ENCODE peak calls at places on chromosomes 12 and 14, in six cellular contexts. B is esophagus squamous epithelium; J is pancreas; S is CD8-positive, alpha-beta memory T cell; D is heart left ventricle; W is DND-41. F is an unnamed sample.

GRCh38 chr12:49527361-49528130 is 11.3 kb upstream of the KCNH3 start:
- DNase-seq in B (no peak), J (no peak), S (no peak), D (no peak), W (no peak), F (no peak)

GRCh38 chr12:40149673-40150260 is 43.9 kb upstream of the SLC2A13 start:
- DNase-seq in B (no peak), J (no peak), S (no peak), D (no peak), W (no peak), F (no peak)

GRCh38 chr12:131399000-131399399 is 311.9 kb upstream of the SFSWAP start:
- DNase-seq in B (no peak), J (no peak), S (no peak), D (no peak), W (no peak), F (no peak)

GRCh38 chr14:102096569-102097188 is 9.8 kb upstream of the HSP90AA1 start:
- DNase-seq in B (no peak), J (peak), S (peak), D (peak), W (peak), F (no peak)

GRCh38 chr12:26271889-26272492 is 76.6 kb downstream of the SSPN start:
- DNase-seq in B (no peak), J (peak), S (no peak), D (peak), W (no peak), F (no peak)

GRCh38 chr12:112524676-112525425 is 106.1 kb downstream of the PTPN11 start:
- DNase-seq in B (no peak), J (no peak), S (no peak), D (no peak), W (no peak), F (no peak)

GRCh38 chr12:120993496-120993895 is 15.2 kb downstream of the HNF1A start:
- DNase-seq in B (no peak), J (no peak), S (no peak), D (no peak), W (no peak), F (no peak)

GRCh38 chr12:58530421-58531067 is 389.8 kb downstream of the LRIG3 start:
- DNase-seq in B (no peak), J (no peak), S (no peak), D (no peak), W (no peak), F (no peak)

GRCh38 chr12:29698756-29699155 is 85.0 kb downstream of the TMTC1 start:
- DNase-seq in B (no peak), J (no peak), S (no peak), D (no peak), W (no peak), F (no peak)

GRCh38 chr14:22112004-22112403 is 438.4 kb upstream of the OR4E1 start:
- DNase-seq in B (no peak), J (no peak), S (peak), D (no peak), W (peak), F (no peak)

GRCh38 chr12:2396448-2396871 is 343.7 kb downstream of the CACNA1C start:
- DNase-seq in B (no peak), J (no peak), S (no peak), D (peak), W (no peak), F (no peak)

GRCh38 chr14:53493310-53493709 is 340.2 kb upstream of the DDHD1 start:
- DNase-seq in B (no peak), J (no peak), S (no peak), D (no peak), W (no peak), F (no peak)

GRCh38 chr12:58249610-58250009 is 308.2 kb downstream of the ATP23 start:
- DNase-seq in B (no peak), J (no peak), S (no peak), D (no peak), W (no peak), F (no peak)

GRCh38 chr12:91951571-91951970 is 194.1 kb downstream of the BTG1 start:
- DNase-seq in B (no peak), J (no peak), S (no peak), D (no peak), W (no peak), F (no peak)

GRCh38 chr14:64649383-64649998 is 54.7 kb upstream of the PLEKHG3 start:
- DNase-seq in B (no peak), J (no peak), S (no peak), D (no peak), W (no peak), F (no peak)

GRCh38 chr14:102893452-102893851 is 29.0 kb upstream of the AMN start:
- DNase-seq in B (no peak), J (no peak), S (no peak), D (no peak), W (no peak), F (no peak)

GRCh38 chr12:58277231-58277630 is 335.9 kb downstream of the ATP23 start:
- DNase-seq in B (no peak), J (no peak), S (no peak), D (no peak), W (no peak), F (no peak)

GRCh38 chr12:126424696-126425095 is 1359.5 kb downstream of the AACS start:
- DNase-seq in B (no peak), J (no peak), S (no peak), D (no peak), W (no peak), F (no peak)

GRCh38 chr12:3436496-3437060 is 54.4 kb upstream of the PRMT8 start:
- DNase-seq in B (no peak), J (no peak), S (no peak), D (no peak), W (no peak), F (no peak)

GRCh38 chr12:107518868-107519267 is 166.7 kb upstream of the PWP1 start:
- DNase-seq in B (no peak), J (no peak), S (no peak), D (no peak), W (no peak), F (no peak)

GRCh38 chr14:35159742-35160409 is 37.5 kb downstream of the PRORP start:
- DNase-seq in B (no peak), J (no peak), S (no peak), D (no peak), W (no peak), F (no peak)

GRCh38 chr12:26425587-26426260 is 230.4 kb downstream of the SSPN start:
- DNase-seq in B (no peak), J (no peak), S (no peak), D (no peak), W (no peak), F (no peak)

GRCh38 chr12:118922405-118922804 is 58.9 kb upstream of the SRRM4 start:
- DNase-seq in B (no peak), J (no peak), S (no peak), D (no peak), W (peak), F (peak)

GRCh38 chr12:43362910-43363694 is 188.9 kb downstream of the ADAMTS20 start:
- DNase-seq in B (no peak), J (no peak), S (no peak), D (no peak), W (no peak), F (no peak)

GRCh38 chr14:91360490-91361235 is 57.0 kb downstream of the CCDC88C start:
- DNase-seq in B (no peak), J (no peak), S (no peak), D (no peak), W (no peak), F (no peak)

GRCh38 chr14:49959822-49960408 is 67.0 kb downstream of the ARF6 start:
- DNase-seq in B (no peak), J (no peak), S (no peak), D (no peak), W (no peak), F (peak)

GRCh38 chr14:50355692-50356091 is 41.0 kb downstream of the CDKL1 start:
- DNase-seq in B (no peak), J (no peak), S (no peak), D (no peak), W (no peak), F (no peak)

GRCh38 chr12:110546339-110546738 is 36.8 kb downstream of the PPTC7 start:
- DNase-seq in B (no peak), J (no peak), S (no peak), D (no peak), W (no peak), F (no peak)

GRCh38 chr12:47078733-47079364 is 572 bp upstream of the PCED1B start:
- DNase-seq in B (no peak), J (peak), S (peak), D (no peak), W (no peak), F (no peak)

GRCh38 chr12:75783093-75783877 is 248.3 kb downstream of the PHLDA1 start:
- DNase-seq in B (no peak), J (no peak), S (no peak), D (no peak), W (peak), F (no peak)

GRCh38 chr14:104291123-104292000 is 153.0 kb downstream of the KIF26A start:
- DNase-seq in B (no peak), J (no peak), S (no peak), D (peak), W (no peak), F (no peak)

GRCh38 chr14:29528889-29529288 is 398.8 kb downstream of the PRKD1 start:
- DNase-seq in B (no peak), J (no peak), S (no peak), D (no peak), W (no peak), F (no peak)

GRCh38 chr12:70756791-70757190 is 119.6 kb upstream of the PTPRB start:
- DNase-seq in B (no peak), J (no peak), S (no peak), D (no peak), W (no peak), F (no peak)

GRCh38 chr12:70758494-70758845 is 121.2 kb upstream of the PTPRB start:
- DNase-seq in B (no peak), J (no peak), S (no peak), D (no peak), W (no peak), F (no peak)

GRCh38 chr12:70757830-70758493 is 120.7 kb upstream of the PTPRB start:
- DNase-seq in B (no peak), J (no peak), S (no peak), D (no peak), W (no peak), F (no peak)

GRCh38 chr12:70756118-70756517 is 118.9 kb upstream of the PTPRB start:
- DNase-seq in B (no peak), J (no peak), S (no peak), D (no peak), W (no peak), F (no peak)

GRCh38 chr12:70754330-70754741 is 117.1 kb upstream of the PTPRB start:
- DNase-seq in B (no peak), J (no peak), S (no peak), D (no peak), W (no peak), F (no peak)
- H3K4me3 ChIP-seq in B (no peak), J (no peak), S (no peak), D (no peak), W (no peak), F (no peak)

GRCh38 chr12:79763748-79764452 is 73.1 kb upstream of the PAWR start:
- DNase-seq in B (no peak), J (no peak), S (no peak), D (no peak), W (no peak), F (no peak)
- H3K4me3 ChIP-seq in B (no peak), J (no peak), S (no peak), D (no peak), W (no peak), F (no peak)

GRCh38 chr12:116306536-116306935 is 29.0 kb upstream of the MED13L start:
- DNase-seq in B (no peak), J (no peak), S (no peak), D (no peak), W (no peak), F (no peak)
- H3K4me3 ChIP-seq in B (no peak), J (no peak), S (no peak), D (no peak), W (no peak), F (no peak)

DNA sequence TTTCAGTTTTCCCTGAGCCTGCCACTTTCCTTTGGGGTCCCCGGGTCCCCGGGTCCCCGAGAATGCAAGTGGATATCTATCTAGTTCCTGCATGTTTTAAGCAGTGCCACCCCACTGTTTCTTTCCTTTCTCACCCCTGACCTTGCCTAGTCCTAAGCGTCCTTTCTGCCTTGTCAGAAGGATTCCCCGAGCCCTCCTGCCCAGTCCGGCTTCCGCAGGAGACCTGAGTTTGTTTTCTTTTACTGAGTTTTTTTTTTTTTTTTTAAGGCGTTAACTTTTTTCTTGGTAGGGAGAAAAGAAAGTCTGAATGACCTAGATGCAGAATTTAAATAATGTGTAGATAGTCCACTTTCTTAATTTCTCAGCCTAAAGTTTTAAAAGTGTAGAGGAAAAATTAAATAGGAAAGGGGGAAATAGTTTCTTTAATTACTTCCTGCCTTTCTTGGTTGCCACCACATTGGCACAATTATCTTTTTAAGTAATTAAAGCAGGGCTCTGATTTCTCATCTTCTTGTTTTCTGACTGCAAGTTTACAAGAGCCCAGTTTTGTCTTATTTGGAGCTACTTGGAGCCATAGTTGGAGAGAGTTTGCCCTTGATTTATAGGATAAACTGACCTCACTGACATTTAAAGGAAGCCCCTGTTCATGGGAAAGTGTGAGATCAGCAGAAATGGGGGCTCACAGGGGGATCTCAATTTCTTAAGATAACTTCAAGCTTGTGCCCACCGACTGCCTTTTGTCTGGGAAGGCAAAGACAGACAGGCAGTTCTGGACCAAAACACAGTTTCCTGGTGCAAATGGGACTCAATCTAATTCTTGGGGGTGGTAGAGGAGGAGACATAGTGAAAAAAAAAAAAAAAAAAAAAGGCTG is 2.9 kb downstream of the PAX9 start:
- DNase-seq in B (no peak), J (no peak), S (no peak), D (no peak), W (no peak), F (no peak)
- H3K4me3 ChIP-seq in B (peak), J (no peak), S (no peak), D (no peak), W (no peak), F (no peak)

GRCh38 chr14:105862581-105863239 is 336.3 kb downstream of the TMEM121 start:
- DNase-seq in B (no peak), J (peak), S (peak), D (no peak), W (no peak), F (no peak)
- H3K4me3 ChIP-seq in B (no peak), J (no peak), S (no peak), D (no peak), W (no peak), F (no peak)

GRCh38 chr12:129964300-129964699 is 60.5 kb upstream of the TMEM132D start:
- DNase-seq in B (no peak), J (no peak), S (no peak), D (no peak), W (no peak), F (no peak)

GRCh38 chr12:129961856-129962255 is 58.0 kb upstream of the TMEM132D start:
- DNase-seq in B (no peak), J (no peak), S (no peak), D (no peak), W (no peak), F (no peak)

GRCh38 chr12:129961111-129961510 is 57.3 kb upstream of the TMEM132D start:
- DNase-seq in B (no peak), J (no peak), S (no peak), D (no peak), W (no peak), F (no peak)

GRCh38 chr12:129964826-129965457 is 61.1 kb upstream of the TMEM132D start:
- DNase-seq in B (no peak), J (peak), S (no peak), D (no peak), W (no peak), F (no peak)

DNA sequence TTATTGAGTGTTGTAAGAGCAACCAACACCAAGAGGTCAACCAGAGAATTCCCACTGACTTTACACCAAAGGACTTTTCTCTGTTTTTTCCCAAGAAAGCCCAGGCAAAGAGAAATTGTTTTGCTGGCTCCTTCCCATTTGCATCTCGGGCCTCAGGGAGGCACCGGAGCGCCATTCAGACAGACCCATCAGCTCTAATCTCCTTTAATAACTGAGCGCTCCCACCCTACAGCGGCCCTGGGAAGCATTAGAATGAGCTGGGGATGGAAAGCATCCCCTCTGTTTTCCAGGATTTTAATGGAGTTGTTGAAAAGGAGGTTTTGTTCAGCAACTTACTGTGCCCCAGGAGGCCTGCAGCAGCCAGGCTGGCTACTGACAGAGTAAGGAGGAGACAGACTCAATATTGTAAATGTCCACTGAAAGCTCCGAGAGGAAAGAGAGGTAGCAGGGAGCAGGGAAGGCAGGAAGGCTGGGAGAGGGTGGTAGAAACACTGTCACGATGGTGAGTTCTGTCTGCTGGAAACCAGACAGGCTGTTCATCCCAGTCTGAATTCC is 62.3 kb upstream of the TMEM132D start:
- DNase-seq in B (no peak), J (no peak), S (no peak), D (no peak), W (no peak), F (no peak)
- H3K4me3 ChIP-seq in B (no peak), J (no peak), S (no peak), D (no peak), W (no peak), F (no peak)

DNA sequence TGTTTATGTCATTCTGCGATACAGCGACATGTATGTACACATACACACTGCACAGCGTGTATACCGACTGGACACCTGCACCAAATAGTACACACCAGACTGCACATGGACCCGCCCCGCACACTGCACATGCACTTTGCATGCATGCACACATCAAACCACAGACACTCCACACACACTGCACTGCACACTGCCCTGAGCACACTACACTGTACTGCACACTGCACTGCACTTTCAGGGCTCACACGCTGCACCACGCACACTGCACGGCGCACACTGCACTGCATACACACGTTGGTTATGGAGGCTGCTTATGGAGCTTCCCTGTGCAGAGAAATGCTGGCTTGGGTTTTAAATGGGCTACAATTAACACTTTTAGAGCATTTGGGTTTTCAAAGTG is 1.6 kb downstream of the PAPLN start:
- DNase-seq in B (no peak), J (no peak), S (no peak), D (no peak), W (no peak), F (no peak)
- H3K4me3 ChIP-seq in B (no peak), J (no peak), S (no peak), D (no peak), W (no peak), F (no peak)